ENCODE peak calls at places on chromosomes 1 and 21, in ten cellular contexts. G is amygdala; T is ACHN; M is globus pallidus; F is WTC11; I is HuH-7; E is activated naive CD8-positive, alpha-beta T cell treated with anti-CD3 and anti-CD28 coated beads, Interleukin-2, amount 50 U/mL, for 24 hours; Y is AG08396; B is NCI-H2107; W is T-helper 17 cell. O is an unnamed sample.

GRCh38 chr1:99641558-99641957 is 4.4 kb upstream of the PALMD start:
- DNase-seq in G (no peak), T (no peak), M (no peak), F (no peak), I (no peak), E (no peak), Y (no peak), B (no peak), W (no peak), O (no peak)

GRCh38 chr1:157193702-157194391 is 55.7 kb upstream of the ETV3 start:
- DNase-seq in G (peak; percentile 3), T (peak; percentile 67), M (peak; percentile 11), F (peak; percentile 90), I (peak; percentile 82), E (peak; percentile 77), Y (peak; percentile 71), B (peak; percentile 75), W (no peak), O (peak; percentile 94)

GRCh38 chr1:38360807-38361206 is 314.2 kb upstream of the POU3F1 start:
- DNase-seq in G (no peak), T (no peak), M (no peak), F (peak; percentile 35), I (no peak), E (no peak), Y (no peak), B (no peak), W (no peak), O (no peak)

GRCh38 chr1:201970334-201971159 is 11.9 kb upstream of the RNPEP start:
- DNase-seq in G (no peak), T (peak; percentile 58), M (no peak), F (no peak), I (no peak), E (no peak), Y (no peak), B (no peak), W (no peak), O (no peak)

GRCh38 chr1:193971595-193971994 is 785.2 kb upstream of the B3GALT2 start:
- DNase-seq in G (no peak), T (peak; percentile 43), M (no peak), F (no peak), I (no peak), E (no peak), Y (no peak), B (no peak), W (no peak), O (no peak)

GRCh38 chr1:9867408-9868243 is 42.4 kb downstream of the CTNNBIP1 start:
- DNase-seq in G (peak; percentile 43), T (peak; percentile 66), M (peak; percentile 66), F (peak; percentile 93), I (peak; percentile 90), E (peak; percentile 90), Y (peak; percentile 88), B (no peak), W (peak; percentile 79), O (peak; percentile 94)

GRCh38 chr1:168252204-168252733 is 26.5 kb downstream of the SFT2D2 start:
- DNase-seq in G (no peak), T (no peak), M (no peak), F (no peak), I (no peak), E (no peak), Y (no peak), B (no peak), W (no peak), O (no peak)

GRCh38 chr1:79012500-79012899 is 6.0 kb upstream of the ADGRL4 start:
- DNase-seq in G (no peak), T (no peak), M (no peak), F (no peak), I (no peak), E (no peak), Y (no peak), B (no peak), W (no peak), O (no peak)

GRCh38 chr21:45868086-45868485 is 113.5 kb upstream of the COL6A1 start:
- DNase-seq in G (no peak), T (no peak), M (no peak), F (no peak), I (no peak), E (no peak), Y (no peak), B (no peak), W (no peak), O (no peak)

GRCh38 chr1:183783342-183783741 is 21.6 kb upstream of the RGL1 start:
- DNase-seq in G (no peak), T (no peak), M (no peak), F (no peak), I (no peak), E (no peak), Y (no peak), B (no peak), W (no peak), O (peak; percentile 15)

GRCh38 chr1:91924146-91924545 is 25.1 kb upstream of the BRDT start:
- DNase-seq in G (no peak), T (no peak), M (no peak), F (no peak), I (no peak), E (no peak), Y (peak; percentile 62), B (no peak), W (no peak), O (peak; percentile 84)

GRCh38 chr1:107548276-107548675 is 407.4 kb downstream of the NTNG1 start:
- DNase-seq in G (no peak), T (no peak), M (no peak), F (no peak), I (no peak), E (no peak), Y (no peak), B (no peak), W (no peak), O (no peak)

GRCh38 chr1:14479865-14480264 is 118.6 kb upstream of the KAZN start:
- DNase-seq in G (no peak), T (no peak), M (no peak), F (no peak), I (no peak), E (no peak), Y (no peak), B (no peak), W (no peak), O (peak; percentile 86)

GRCh38 chr1:40382110-40382464 is 8.6 kb downstream of the SMAP2 start:
- DNase-seq in G (no peak), T (no peak), M (no peak), F (no peak), I (no peak), E (no peak), Y (no peak), B (no peak), W (no peak), O (no peak)

GRCh38 chr1:94039871-94040569 is 80.9 kb downstream of the ABCA4 start:
- DNase-seq in G (peak; percentile 16), T (no peak), M (no peak), F (no peak), I (no peak), E (no peak), Y (no peak), B (no peak), W (no peak), O (no peak)

GRCh38 chr1:165884690-165885304 is 57.4 kb downstream of the UCK2 start:
- DNase-seq in G (no peak), T (no peak), M (peak; percentile 40), F (no peak), I (peak; percentile 15), E (no peak), Y (no peak), B (no peak), W (no peak), O (no peak)

GRCh38 chr21:36879827-36880226 is 86.6 kb downstream of the HLCS start:
- DNase-seq in G (no peak), T (no peak), M (no peak), F (no peak), I (no peak), E (no peak), Y (no peak), B (no peak), W (no peak), O (no peak)

GRCh38 chr1:113391643-113392271 is 1.4 kb downstream of the MAGI3 start:
- DNase-seq in G (no peak), T (peak; percentile 30), M (no peak), F (no peak), I (no peak), E (no peak), Y (no peak), B (no peak), W (no peak), O (no peak)

GRCh38 chr1:214514032-214514818 is 37.2 kb downstream of the PTPN14 start:
- DNase-seq in G (no peak), T (no peak), M (no peak), F (no peak), I (no peak), E (no peak), Y (peak; percentile 45), B (no peak), W (no peak), O (peak; percentile 68)

GRCh38 chr21:40719615-40720014 is 127.3 kb downstream of the DSCAM start:
- DNase-seq in G (no peak), T (no peak), M (no peak), F (no peak), I (no peak), E (no peak), Y (no peak), B (no peak), W (no peak), O (no peak)

GRCh38 chr1:169877800-169878491 is 15.8 kb downstream of the SCYL3 start:
- DNase-seq in G (no peak), T (no peak), M (no peak), F (no peak), I (no peak), E (no peak), Y (peak; percentile 25), B (no peak), W (no peak), O (no peak)

GRCh38 chr21:46008893-46009635 is 27.5 kb downstream of the COL6A1 start:
- DNase-seq in G (no peak), T (no peak), M (no peak), F (no peak), I (no peak), E (no peak), Y (no peak), B (no peak), W (no peak), O (peak; percentile 76)

GRCh38 chr1:227092054-227092453 is 152.0 kb downstream of the COQ8A start:
- DNase-seq in G (no peak), T (no peak), M (no peak), F (no peak), I (no peak), E (no peak), Y (no peak), B (no peak), W (no peak), O (no peak)

GRCh38 chr1:31955917-31956736 is 18.0 kb upstream of the PTP4A2 start:
- DNase-seq in G (peak; percentile 18), T (peak; percentile 93), M (peak; percentile 57), F (peak; percentile 40), I (peak; percentile 64), E (peak; percentile 83), Y (peak; percentile 85), B (no peak), W (peak; percentile 50), O (peak; percentile 86)

GRCh38 chr1:10759413-10760200 is 36.8 kb downstream of the CASZ1 start:
- DNase-seq in G (no peak), T (no peak), M (no peak), F (no peak), I (peak; percentile 46), E (no peak), Y (no peak), B (no peak), W (no peak), O (no peak)

GRCh38 chr1:79281442-79281841 is 274.9 kb upstream of the ADGRL4 start:
- DNase-seq in G (no peak), T (no peak), M (no peak), F (no peak), I (no peak), E (no peak), Y (no peak), B (no peak), W (no peak), O (no peak)

GRCh38 chr1:174996474-174996873 is 3.3 kb upstream of the CACYBP start:
- DNase-seq in G (no peak), T (no peak), M (no peak), F (no peak), I (no peak), E (no peak), Y (no peak), B (no peak), W (no peak), O (no peak)

GRCh38 chr1:175922254-175922881 is 179.0 kb upstream of the TNR start:
- DNase-seq in G (no peak), T (no peak), M (no peak), F (no peak), I (no peak), E (no peak), Y (no peak), B (no peak), W (no peak), O (no peak)

O was measured in osteoblast.